ENCODE peak calls at places on chromosome 6, in nine cellular contexts. N is tibial nerve, G is psoas muscle, F is endothelial cell, C is AG09319, V is brain microvascular endothelial cell, D is HepG2, A is sigmoid colon, U is cardiac fibroblast. I is an unnamed sample.

GRCh38 chr6:67121115-67121514 is 1414.1 kb upstream of the EYS start:
- DNase-seq in N (no peak), G (no peak), F (no peak), C (no peak), V (no peak), D (no peak), A (no peak), U (no peak), I (no peak)

GRCh38 chr6:13445005-13445743 is 42.2 kb downstream of the GFOD1 start:
- DNase-seq in N (peak; percentile 53), G (peak; percentile 79), F (no peak), C (no peak), V (peak; percentile 27), D (no peak), A (peak; percentile 91), U (peak; percentile 56), I (no peak)

GRCh38 chr6:134994431-134994830 is 44.5 kb upstream of the ALDH8A1 start:
- DNase-seq in N (no peak), G (no peak), F (no peak), C (no peak), V (no peak), D (no peak), A (no peak), U (no peak), I (no peak)

GRCh38 chr6:73832313-73832712 is 136.3 kb downstream of the CD109 start:
- DNase-seq in N (no peak), G (no peak), F (no peak), C (no peak), V (no peak), D (no peak), A (no peak), U (peak; percentile 43), I (no peak)

GRCh38 chr6:125597411-125598253 is 151.8 kb upstream of the HEY2 start:
- DNase-seq in N (no peak), G (peak; percentile 64), F (no peak), C (no peak), V (no peak), D (no peak), A (no peak), U (peak; percentile 11), I (no peak)

GRCh38 chr6:36724514-36725385 is 27.1 kb downstream of the RAB44 start:
- DNase-seq in N (peak; percentile 63), G (peak; percentile 80), F (peak; percentile 76), C (peak; percentile 31), V (peak; percentile 65), D (peak; percentile 77), A (peak; percentile 70), U (peak; percentile 81), I (peak; percentile 45)

GRCh38 chr6:111605100-111605748 is 454 bp downstream of the TRAF3IP2 start:
- DNase-seq in N (peak; percentile 50), G (peak; percentile 92), F (peak; percentile 38), C (peak; percentile 94), V (peak; percentile 66), D (no peak), A (peak; percentile 92), U (peak; percentile 97), I (peak; percentile 13)

GRCh38 chr6:157036245-157036681 is 259.1 kb downstream of the ARID1B start:
- DNase-seq in N (no peak), G (no peak), F (no peak), C (no peak), V (no peak), D (no peak), A (no peak), U (peak; percentile 80), I (no peak)

GRCh38 chr6:115759051-115759450 is 301.6 kb downstream of the FRK start:
- DNase-seq in N (no peak), G (no peak), F (no peak), C (no peak), V (no peak), D (no peak), A (no peak), U (no peak), I (no peak)

GRCh38 chr6:150394886-150395285 is 26.1 kb downstream of the IYD start:
- DNase-seq in N (no peak), G (no peak), F (no peak), C (no peak), V (no peak), D (no peak), A (no peak), U (no peak), I (no peak)

GRCh38 chr6:150391890-150392289 is 23.1 kb downstream of the IYD start:
- DNase-seq in N (no peak), G (no peak), F (no peak), C (no peak), V (no peak), D (no peak), A (no peak), U (peak; percentile 31), I (no peak)

GRCh38 chr6:150392452-150393220 is 23.8 kb downstream of the IYD start:
- DNase-seq in N (no peak), G (no peak), F (no peak), C (no peak), V (no peak), D (no peak), A (no peak), U (no peak), I (no peak)

GRCh38 chr6:150394053-150394875 is 25.5 kb downstream of the IYD start:
- DNase-seq in N (no peak), G (no peak), F (no peak), C (no peak), V (no peak), D (no peak), A (no peak), U (no peak), I (no peak)

DNA sequence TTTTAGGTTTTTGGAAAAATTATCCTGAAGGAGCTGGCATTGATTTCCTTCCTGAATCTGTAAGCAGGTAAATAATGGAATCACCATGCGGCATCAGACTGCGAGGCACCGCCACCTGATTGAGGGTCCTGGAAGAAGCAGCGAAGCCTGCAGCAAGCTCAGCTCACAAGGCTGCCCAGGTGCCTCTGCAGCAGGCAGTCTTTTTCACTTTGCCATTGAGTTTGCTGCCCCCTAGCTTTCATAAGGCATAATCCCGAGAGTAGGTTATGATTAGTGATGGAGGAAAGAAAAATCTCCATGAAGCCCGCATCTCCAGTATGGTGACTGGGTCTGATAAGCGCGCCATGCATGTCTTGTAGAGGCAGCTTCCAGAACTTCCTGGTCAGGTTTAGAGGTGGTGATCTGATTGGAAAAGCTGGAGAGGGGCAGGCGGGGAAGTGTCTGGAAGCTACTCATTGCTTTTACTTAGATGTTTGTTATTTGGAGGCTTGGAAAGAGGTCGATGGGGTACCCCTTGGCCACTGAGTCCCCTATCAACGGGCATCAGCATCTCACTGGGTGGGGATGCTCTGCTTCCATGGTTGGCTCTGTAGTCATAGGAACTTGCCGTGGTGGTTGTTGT is 26.7 kb downstream of the IYD start:
- DNase-seq in N (no peak), G (no peak), F (peak; percentile 52), C (no peak), V (peak; percentile 65), D (peak; percentile 60), A (no peak), U (peak; percentile 71), I (peak; percentile 27)
- TF ChIP-seq CTCF in N (peak; percentile 62), G (peak; percentile 73), F (peak; percentile 84), C (peak; percentile 69), V (peak; percentile 81), D (peak; percentile 83), A (peak; percentile 49), U (peak; percentile 70), I (peak; percentile 82)

DNA sequence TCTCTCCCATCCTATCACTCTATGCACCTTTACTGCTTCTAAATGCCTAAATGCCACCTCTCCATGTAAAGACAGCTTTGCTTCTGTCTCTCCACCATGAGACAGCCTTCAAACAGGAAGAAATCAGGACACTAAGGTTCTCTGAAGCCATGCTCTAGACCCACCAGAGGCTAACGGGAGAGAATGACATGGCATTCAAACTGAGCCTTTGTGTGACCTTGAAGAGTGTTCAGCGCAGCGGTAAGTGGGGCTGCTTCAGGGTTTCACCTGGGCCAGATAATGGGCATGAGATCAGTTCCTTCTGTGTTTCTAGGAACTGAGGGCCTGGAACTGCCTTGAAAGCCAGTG is 20.1 kb downstream of the FAM50B start:
- DNase-seq in N (no peak), G (no peak), F (no peak), C (no peak), V (no peak), D (peak; percentile 21), A (no peak), U (no peak), I (no peak)
- TF ChIP-seq CTCF in N (no peak), G (no peak), F (no peak), C (no peak), V (no peak), D (no peak), A (no peak), U (no peak), I (no peak)

DNA sequence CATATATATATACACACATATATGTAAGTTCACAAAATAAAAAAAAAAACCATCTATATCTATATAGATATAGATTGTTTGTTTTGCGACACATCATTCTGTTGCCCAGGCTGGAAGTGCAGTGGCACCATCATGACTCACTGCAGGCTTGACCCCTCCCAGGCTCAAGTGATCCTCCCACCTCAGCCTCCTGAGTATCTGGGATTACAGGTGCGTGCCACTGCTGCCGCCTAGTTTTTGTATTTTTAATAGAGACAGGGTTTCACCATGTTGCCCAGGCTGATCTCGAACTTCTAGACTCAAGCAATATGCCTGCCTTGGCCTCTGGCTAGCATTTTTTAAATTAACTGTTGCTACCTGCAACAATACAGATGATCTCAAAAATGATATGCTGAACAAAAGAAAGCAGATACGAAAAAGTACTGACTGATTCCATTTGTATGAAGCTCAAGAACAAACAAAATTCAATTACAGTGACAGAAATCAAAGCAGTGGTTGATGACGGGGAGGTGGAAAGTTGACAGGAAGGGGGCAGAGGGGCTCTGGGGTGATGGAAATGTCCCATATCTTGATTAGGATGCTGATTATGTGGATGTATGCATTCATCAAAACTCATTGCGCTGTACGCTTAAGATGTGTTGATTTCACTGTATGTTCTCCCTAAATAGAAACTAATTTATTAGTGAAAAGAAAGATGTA is 49.6 kb downstream of the ATXN1 start:
- DNase-seq in N (no peak), G (no peak), F (no peak), C (no peak), V (no peak), D (peak; percentile 59), A (no peak), U (no peak), I (no peak)
- TF ChIP-seq CTCF in N (no peak), G (no peak), F (no peak), C (no peak), V (no peak), D (no peak), A (no peak), U (no peak), I (no peak)

GRCh38 chr6:41088451-41088850 is 15.7 kb downstream of the NFYA start:
- DNase-seq in N (no peak), G (no peak), F (no peak), C (no peak), V (peak; percentile 4), D (no peak), A (no peak), U (no peak), I (no peak)

GRCh38 chr6:41093729-41094128 is 21.0 kb downstream of the NFYA start:
- DNase-seq in N (no peak), G (no peak), F (no peak), C (no peak), V (peak; percentile 29), D (no peak), A (no peak), U (no peak), I (no peak)

GRCh38 chr6:41090841-41091761 is 18.3 kb downstream of the NFYA start:
- DNase-seq in N (no peak), G (no peak), F (no peak), C (no peak), V (no peak), D (no peak), A (no peak), U (no peak), I (no peak)

GRCh38 chr6:41097467-41098090 is 24.8 kb downstream of the NFYA start:
- DNase-seq in N (no peak), G (no peak), F (no peak), C (no peak), V (peak; percentile 64), D (no peak), A (no peak), U (peak; percentile 76), I (no peak)

GRCh38 chr6:41092421-41093140 is 19.8 kb downstream of the NFYA start:
- DNase-seq in N (no peak), G (no peak), F (no peak), C (no peak), V (peak; percentile 11), D (peak; percentile 41), A (no peak), U (peak; percentile 56), I (no peak)
- TF ChIP-seq CTCF in N (no peak), G (peak; percentile 28), F (no peak), C (peak; percentile 25), V (peak; percentile 51), D (peak; percentile 46), A (peak; percentile 13), U (peak; percentile 47), I (peak; percentile 61)